ENCODE peak calls at places on chromosome 5, in five cellular contexts. U, C, Z, R and K are unnamed samples.

GRCh38 chr5:177275883-177276282 is 27.6 kb downstream of the RAB24 start:
- DNase-seq in U (no peak), C (no peak), Z (no peak), R (no peak), K (no peak)

GRCh38 chr5:32810812-32811211 is 99.7 kb downstream of the NPR3 start:
- DNase-seq in U (no peak), C (no peak), Z (no peak), R (peak; percentile 86), K (no peak)

GRCh38 chr5:120550358-120550757 is 86.3 kb downstream of the PRR16 start:
- DNase-seq in U (no peak), C (no peak), Z (no peak), R (no peak), K (no peak)

GRCh38 chr5:149376104-149376503 is 3.0 kb downstream of the IL17B start:
- DNase-seq in U (no peak), C (no peak), Z (no peak), R (no peak), K (no peak)

GRCh38 chr5:160565376-160565775 is 143.7 kb downstream of the PTTG1 start:
- DNase-seq in U (no peak), C (no peak), Z (no peak), R (no peak), K (no peak)

GRCh38 chr5:116632890-116633289 is 58.3 kb upstream of the SEMA6A start:
- DNase-seq in U (no peak), C (no peak), Z (no peak), R (no peak), K (no peak)

GRCh38 chr5:6819521-6819920 is 106.3 kb downstream of the TENT4A start:
- DNase-seq in U (no peak), C (peak; percentile 15), Z (no peak), R (no peak), K (no peak)

GRCh38 chr5:177445052-177446016 is 1.3 kb upstream of the PRR7 start:
- DNase-seq in U (no peak), C (no peak), Z (no peak), R (no peak), K (no peak)

GRCh38 chr5:179730356-179730755 is 2.3 kb upstream of the MAML1 start:
- DNase-seq in U (no peak), C (no peak), Z (no peak), R (no peak), K (no peak)

GRCh38 chr5:163489055-163489744 is 16.2 kb upstream of the MAT2B start:
- DNase-seq in U (no peak), C (no peak), Z (no peak), R (no peak), K (no peak)

GRCh38 chr5:117103703-117104102 is 529.1 kb upstream of the SEMA6A start:
- DNase-seq in U (no peak), C (no peak), Z (no peak), R (no peak), K (no peak)

GRCh38 chr5:122701640-122702523 is 73.0 kb upstream of the SNX2 start:
- DNase-seq in U (peak; percentile 41), C (no peak), Z (no peak), R (no peak), K (no peak)

GRCh38 chr5:123718238-123718637 is 206.3 kb downstream of the CSNK1G3 start:
- DNase-seq in U (no peak), C (no peak), Z (no peak), R (no peak), K (no peak)

GRCh38 chr5:140556438-140556837 is 835 bp downstream of the SRA1 start:
- DNase-seq in U (peak; percentile 41), C (no peak), Z (no peak), R (no peak), K (no peak)